ENCODE peak calls at places on chromosomes 4 and X, in nine cellular contexts. Z is NCI-H2171 treated with DMSO at 0.1 percent for 48 hours; X is pancreas; A is CD8-positive, alpha-beta memory T cell; J is endodermal cell; M is HAP-1; D is Peyer's patch; F is Calu3; T is nephron progenitor cell. V is an unnamed sample.

GRCh38 chr4:138522366-138522765 is 280.2 kb upstream of the SLC7A11 start:
- DNase-seq in T (no peak), A (no peak), Z (no peak), D (no peak), F (no peak), M (no peak), X (no peak), J (peak; percentile 53), V (peak; percentile 9)

GRCh38 chr4:94548571-94548970 is 96.8 kb downstream of the PDLIM5 start:
- DNase-seq in Z (no peak), J (no peak), M (no peak), T (no peak), D (no peak), A (no peak), X (no peak), F (peak; percentile 51), V (peak; percentile 64)

GRCh38 chr4:38989487-38989886 is 42.7 kb downstream of the TMEM156 start:
- DNase-seq in F (no peak), M (no peak), J (no peak), T (no peak), D (no peak), Z (no peak), A (no peak), X (no peak), V (no peak)

GRCh38 chrX:11465648-11466411 is 172.6 kb downstream of the AMELX start:
- DNase-seq in J (no peak), D (no peak), X (no peak), Z (no peak), A (no peak), T (no peak), F (no peak), M (no peak), V (no peak)

GRCh38 chr4:138689593-138689992 is 326.0 kb upstream of the NOCT start:
- DNase-seq in D (no peak), J (no peak), T (no peak), M (no peak), F (no peak), A (no peak), Z (no peak), X (no peak), V (no peak)

GRCh38 chr4:55172694-55173287 is 47.4 kb upstream of the KDR start:
- DNase-seq in Z (no peak), X (no peak), J (no peak), M (no peak), A (no peak), F (peak; percentile 24), T (no peak), D (no peak), V (peak; percentile 23)

GRCh38 chr4:70239497-70239896 is 2.9 kb upstream of the CSN3 start:
- DNase-seq in D (no peak), A (no peak), X (no peak), M (no peak), Z (no peak), T (no peak), J (no peak), F (no peak), V (no peak)

GRCh38 chr4:110867981-110868380 is 245.1 kb upstream of the PITX2 start:
- DNase-seq in D (no peak), Z (no peak), M (no peak), A (no peak), F (no peak), X (no peak), J (no peak), T (no peak), V (no peak)

GRCh38 chr4:106325800-106326199 is 9.4 kb downstream of the AIMP1 start:
- DNase-seq in M (no peak), D (no peak), X (no peak), Z (no peak), F (no peak), J (no peak), A (no peak), T (no peak), V (no peak)

GRCh38 chr4:153541426-153542096 is 75.4 kb downstream of the TMEM131L start:
- DNase-seq in J (no peak), M (no peak), T (no peak), A (no peak), X (no peak), D (no peak), Z (no peak), F (no peak), V (no peak)

GRCh38 chr4:8050555-8051206 is 107.9 kb downstream of the ABLIM2 start:
- DNase-seq in M (peak; percentile 65), Z (peak; percentile 66), J (peak; percentile 92), X (peak; percentile 53), A (no peak), D (peak; percentile 17), F (no peak), T (peak; percentile 49), V (peak; percentile 19)

GRCh38 chr4:41890085-41890484 is 45.1 kb upstream of the TMEM33 start:
- DNase-seq in A (no peak), J (no peak), M (no peak), Z (no peak), T (no peak), D (no peak), X (no peak), F (no peak), V (no peak)

GRCh38 chr4:54543088-54543795 is 114.5 kb upstream of the KIT start:
- DNase-seq in D (no peak), M (no peak), A (no peak), X (no peak), F (no peak), Z (no peak), J (no peak), T (no peak), V (no peak)

GRCh38 chr4:112416464-112416863 is 99.5 kb downstream of the NEUROG2 start:
- DNase-seq in D (no peak), Z (no peak), M (no peak), J (no peak), T (no peak), A (no peak), F (no peak), X (no peak), V (no peak)

GRCh38 chr4:87633239-87633638 is 16.8 kb upstream of the DMP1 start:
- DNase-seq in X (no peak), M (peak; percentile 39), A (no peak), J (no peak), F (no peak), D (no peak), T (no peak), Z (peak; percentile 55), V (peak; percentile 14)

GRCh38 chrX:23008431-23009099 is 8.8 kb downstream of the DDX53 start:
- DNase-seq in A (no peak), F (peak; percentile 10), Z (no peak), J (no peak), M (peak; percentile 11), D (no peak), T (no peak), X (peak; percentile 3), V (peak; percentile 31)

GRCh38 chr4:23631255-23631950 is 258.4 kb downstream of the PPARGC1A start:
- DNase-seq in D (no peak), M (no peak), X (no peak), J (peak; percentile 39), T (no peak), F (no peak), A (no peak), Z (no peak), V (peak; percentile 5)

GRCh38 chr4:119206178-119206577 is 6.3 kb upstream of the USP53 start:
- DNase-seq in F (no peak), A (no peak), Z (no peak), J (no peak), D (no peak), X (no peak), M (no peak), T (no peak), V (no peak)

GRCh38 chr4:184836613-184837012 is 10.8 kb upstream of the ACSL1 start:
- DNase-seq in M (no peak), Z (no peak), J (peak; percentile 26), F (no peak), A (no peak), D (no peak), T (no peak), X (no peak), V (no peak)

GRCh38 chrX:154116514-154116913 is 19.0 kb upstream of the MECP2 start:
- DNase-seq in A (no peak), T (no peak), D (no peak), F (no peak), Z (no peak), J (no peak), M (no peak), X (no peak), V (no peak)

GRCh38 chr4:121726642-121727268 is 30.0 kb upstream of the ANXA5 start:
- DNase-seq in T (peak; percentile 10), A (no peak), D (no peak), Z (peak; percentile 8), M (no peak), J (no peak), X (no peak), F (peak; percentile 13), V (peak; percentile 85)

GRCh38 chrX:44422631-44423030 is 79.2 kb upstream of the EFHC2 start:
- DNase-seq in F (no peak), A (no peak), T (no peak), D (no peak), Z (no peak), J (no peak), M (no peak), X (no peak), V (no peak)

GRCh38 chrX:134528936-134529335 is 69.0 kb downstream of the HPRT1 start:
- DNase-seq in D (no peak), J (no peak), T (no peak), X (no peak), M (no peak), F (no peak), Z (no peak), A (no peak), V (no peak)

GRCh38 chr4:785332-786073 is 40.4 kb downstream of the CPLX1 start:
- DNase-seq in A (no peak), X (no peak), M (peak; percentile 33), D (no peak), T (peak; percentile 37), F (no peak), Z (no peak), J (peak; percentile 69), V (no peak)

GRCh38 chr4:165524532-165525190 is 145.9 kb downstream of the CPE start:
- DNase-seq in X (no peak), D (no peak), J (no peak), M (no peak), A (no peak), Z (no peak), T (no peak), F (no peak), V (no peak)

GRCh38 chr4:2891294-2891693 is 47.6 kb downstream of the ADD1 start:
- DNase-seq in M (no peak), X (no peak), F (no peak), Z (no peak), T (no peak), D (no peak), J (no peak), A (no peak), V (peak; percentile 12)

GRCh38 chr4:110475881-110476818 is at the start of gene ENPEP:
- DNase-seq in F (no peak), X (no peak), D (no peak), J (peak; percentile 79), M (no peak), Z (no peak), T (peak; percentile 5), A (no peak), V (no peak)

GRCh38 chrX:10676239-10676971 is 56.0 kb upstream of the MID1 start:
- DNase-seq in Z (peak; percentile 36), M (no peak), J (peak; percentile 46), F (no peak), X (no peak), T (peak; percentile 20), A (no peak), D (no peak), V (no peak)

GRCh38 chr4:6278801-6279197 is 9.1 kb downstream of the WFS1 start:
- DNase-seq in J (no peak), T (no peak), Z (no peak), X (peak; percentile 23), M (no peak), D (peak; percentile 28), F (no peak), A (no peak), V (no peak)

GRCh38 chr4:66842401-66842800 is 702.9 kb downstream of the CENPC start:
- DNase-seq in F (no peak), J (no peak), M (no peak), A (no peak), T (no peak), Z (no peak), D (no peak), X (no peak), V (no peak)

GRCh38 chrX:85109235-85109634 is 105.6 kb downstream of the APOOL start:
- DNase-seq in J (peak; percentile 83), A (no peak), M (peak; percentile 63), F (peak; percentile 6), X (peak; percentile 3), Z (peak; percentile 6), D (no peak), T (peak; percentile 10), V (peak; percentile 57)

V was measured in HT-29.